ENCODE peak calls at places on chromosomes 6 and 20, in four cellular contexts. One of them, this sample, is unnamed.

GRCh38 chr6:8030920-8031319 is 33.3 kb downstream of the BLOC1S5 start:
- DNase-seq in lower lobe of right lung: no peak
- DNase-seq in upper lobe of right lung: no peak
- DNase-seq in IMR-90: no peak
- DNase-seq in this sample: no peak

GRCh38 chr20:48599748-48600469 is 227.9 kb downstream of the PREX1 start:
- DNase-seq in lower lobe of right lung: peak; percentile 10
- DNase-seq in upper lobe of right lung: peak; percentile 35
- DNase-seq in IMR-90: no peak
- DNase-seq in this sample: no peak

GRCh38 chr6:47360388-47360787 is 50.7 kb upstream of the TNFRSF21 start:
- DNase-seq in lower lobe of right lung: no peak
- DNase-seq in upper lobe of right lung: no peak
- DNase-seq in IMR-90: no peak
- DNase-seq in this sample: no peak

GRCh38 chr20:38338849-38339520 is 7.3 kb upstream of the LBP start:
- DNase-seq in lower lobe of right lung: no peak
- DNase-seq in upper lobe of right lung: no peak
- DNase-seq in IMR-90: no peak
- DNase-seq in this sample: no peak

GRCh38 chr6:61842005-61842404 is 444.0 kb downstream of the KHDRBS2 start:
- DNase-seq in lower lobe of right lung: no peak
- DNase-seq in upper lobe of right lung: no peak
- DNase-seq in IMR-90: no peak
- DNase-seq in this sample: no peak

GRCh38 chr6:11362481-11363018 is 130.1 kb upstream of the NEDD9 start:
- DNase-seq in lower lobe of right lung: no peak
- DNase-seq in upper lobe of right lung: no peak
- DNase-seq in IMR-90: no peak
- DNase-seq in this sample: no peak

GRCh38 chr6:4017847-4018193 is 61.1 kb downstream of the FAM217A start:
- DNase-seq in lower lobe of right lung: no peak
- DNase-seq in upper lobe of right lung: no peak
- DNase-seq in IMR-90: peak; percentile 34
- DNase-seq in this sample: no peak

GRCh38 chr20:50191065-50191565 is 485 bp downstream of the CEBPB start:
- DNase-seq in lower lobe of right lung: peak; percentile 86
- DNase-seq in upper lobe of right lung: peak; percentile 92
- DNase-seq in IMR-90: no peak
- DNase-seq in this sample: peak; percentile 81

GRCh38 chr6:132400641-132401119 is 595 bp downstream of the MOXD1 start:
- DNase-seq in lower lobe of right lung: no peak
- DNase-seq in upper lobe of right lung: no peak
- DNase-seq in IMR-90: no peak
- DNase-seq in this sample: no peak

GRCh38 chr20:34337982-34338756 is 24.9 kb upstream of the ITCH start:
- DNase-seq in lower lobe of right lung: no peak
- DNase-seq in upper lobe of right lung: no peak
- DNase-seq in IMR-90: no peak
- DNase-seq in this sample: no peak

GRCh38 chr6:27742833-27743573 is 169.2 kb downstream of the OR2B2 start:
- DNase-seq in lower lobe of right lung: no peak
- DNase-seq in upper lobe of right lung: no peak
- DNase-seq in IMR-90: no peak
- DNase-seq in this sample: no peak

GRCh38 chr6:37239950-37240713 is 17.4 kb upstream of the TBC1D22B start:
- DNase-seq in lower lobe of right lung: peak; percentile 83
- DNase-seq in upper lobe of right lung: peak; percentile 78
- DNase-seq in IMR-90: peak; percentile 99
- DNase-seq in this sample: peak; percentile 95
- H3K27ac ChIP-seq in lower lobe of right lung: peak overlapping the region; percentile 40
- H3K27ac ChIP-seq in upper lobe of right lung: no peak overlapping the region
- H3K27ac ChIP-seq in IMR-90: peak overlapping the region; percentile 69
- H3K27ac ChIP-seq in this sample: peak overlapping the region; percentile 79

GRCh38 chr20:23200914-23201313 is 114.8 kb upstream of the CD93 start:
- DNase-seq in lower lobe of right lung: peak; percentile 69
- DNase-seq in upper lobe of right lung: no peak
- DNase-seq in IMR-90: peak; percentile 8
- DNase-seq in this sample: no peak
- TF ChIP-seq CTCF in lower lobe of right lung: peak; percentile 50
- TF ChIP-seq CTCF in upper lobe of right lung: peak; percentile 51
- TF ChIP-seq CTCF in IMR-90: peak; percentile 32
- TF ChIP-seq CTCF in this sample: no peak

DNA sequence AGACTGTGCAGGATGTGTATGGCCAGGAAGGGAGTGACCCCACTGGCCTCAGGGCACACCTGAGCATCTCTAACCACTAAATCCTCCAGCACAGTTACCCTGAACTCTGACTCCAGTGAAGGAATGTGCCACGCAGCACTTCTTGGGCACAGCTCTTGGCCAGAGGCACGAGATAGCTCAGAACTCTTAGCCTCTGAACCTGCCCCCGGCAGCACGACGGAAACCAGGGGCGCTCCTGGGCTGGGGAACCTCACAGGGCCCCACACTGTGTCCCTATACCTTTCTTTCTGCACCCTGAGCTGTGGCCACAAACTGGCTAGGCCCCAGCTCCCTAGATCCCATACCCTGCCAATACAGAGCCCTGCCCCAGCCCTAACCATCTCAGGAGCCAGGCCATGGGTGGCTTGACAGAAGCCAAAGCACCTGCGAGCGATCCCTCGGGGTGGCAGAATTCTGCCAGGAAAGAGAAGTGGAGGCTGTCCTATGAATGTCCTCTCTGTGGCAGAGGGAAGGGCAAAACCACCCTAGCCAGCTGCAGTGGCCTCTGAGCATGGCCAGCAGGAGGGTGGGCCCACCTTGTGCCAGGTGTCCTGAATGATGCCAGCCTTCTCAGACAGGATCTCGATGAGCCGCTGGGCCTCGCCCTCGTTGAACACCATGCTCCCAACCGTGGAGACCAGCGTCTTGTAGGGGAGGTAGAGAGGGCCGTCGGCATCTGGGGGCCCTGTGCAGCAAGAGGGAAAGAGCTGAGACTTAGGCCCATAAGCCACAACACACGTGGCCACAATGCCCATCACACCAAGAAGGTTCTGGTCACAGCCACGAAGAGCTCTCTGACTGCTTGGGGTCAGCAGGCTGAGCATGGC is 39.4 kb downstream of the RRBP1 start:
- DNase-seq in lower lobe of right lung: peak; percentile 16
- DNase-seq in upper lobe of right lung: no peak
- DNase-seq in IMR-90: no peak
- DNase-seq in this sample: no peak
- H3K27ac ChIP-seq in lower lobe of right lung: no peak overlapping the region
- H3K27ac ChIP-seq in upper lobe of right lung: no peak overlapping the region
- H3K27ac ChIP-seq in IMR-90: no peak overlapping the region
- H3K27ac ChIP-seq in this sample: no peak overlapping the region

GRCh38 chr6:92810913-92811312 is 608.4 kb downstream of the EPHA7 start:
- DNase-seq in lower lobe of right lung: no peak
- DNase-seq in upper lobe of right lung: no peak
- DNase-seq in IMR-90: peak; percentile 27
- DNase-seq in this sample: no peak
- TF ChIP-seq CTCF in lower lobe of right lung: peak; percentile 49
- TF ChIP-seq CTCF in upper lobe of right lung: peak; percentile 52
- TF ChIP-seq CTCF in IMR-90: peak; percentile 42
- TF ChIP-seq CTCF in this sample: peak; percentile 10

DNA sequence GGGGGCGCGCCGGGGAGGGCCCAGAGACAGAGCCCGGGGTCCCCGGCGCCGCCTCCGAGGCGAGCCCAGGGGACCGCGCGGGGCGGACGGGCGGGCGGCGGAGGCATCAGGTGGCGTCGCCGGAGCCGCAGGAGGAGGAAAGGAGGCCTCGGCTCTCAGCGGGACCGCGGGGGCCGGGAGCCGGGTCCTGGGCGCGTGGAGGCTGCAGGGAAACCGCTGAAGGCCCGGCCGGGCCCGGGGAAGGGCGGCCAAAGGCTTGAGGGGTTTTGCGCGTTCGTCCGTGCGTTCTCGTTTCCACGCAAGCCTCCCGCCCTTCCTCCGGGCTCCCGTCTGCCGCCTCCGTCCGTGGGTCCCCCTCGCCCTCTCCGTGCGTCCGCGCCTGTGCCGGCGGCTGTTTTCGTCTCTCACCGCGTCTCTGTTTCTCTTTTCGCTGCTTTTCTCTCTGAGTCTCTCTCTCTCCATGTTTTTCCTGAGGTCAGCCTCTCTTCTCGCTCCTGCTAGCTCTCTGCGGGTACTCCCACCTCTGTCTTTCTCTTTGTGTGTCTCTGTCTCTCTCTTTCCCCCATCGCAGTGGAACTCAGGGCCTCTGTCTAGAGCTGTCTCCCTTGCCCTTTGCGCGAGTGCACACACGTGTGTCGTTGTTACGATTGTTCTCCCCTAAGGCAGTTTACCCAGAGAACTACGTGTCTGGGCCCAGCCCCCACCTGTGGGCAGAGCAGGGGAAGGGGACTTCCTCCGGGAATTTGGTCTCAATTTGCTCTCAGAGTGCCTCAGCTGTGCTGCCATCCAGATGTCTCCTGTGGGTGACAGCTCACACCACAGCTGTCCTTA is 2.1 kb downstream of the IRF4 start:
- DNase-seq in lower lobe of right lung: no peak
- DNase-seq in upper lobe of right lung: no peak
- DNase-seq in IMR-90: no peak
- DNase-seq in this sample: no peak
- H3K27ac ChIP-seq in lower lobe of right lung: no peak overlapping the region
- H3K27ac ChIP-seq in upper lobe of right lung: no peak overlapping the region
- H3K27ac ChIP-seq in IMR-90: no peak overlapping the region
- H3K27ac ChIP-seq in this sample: no peak overlapping the region

GRCh38 chr20:22245139-22245538 is 339.2 kb downstream of the FOXA2 start:
- DNase-seq in lower lobe of right lung: no peak
- DNase-seq in upper lobe of right lung: no peak
- DNase-seq in IMR-90: no peak
- DNase-seq in this sample: no peak

GRCh38 chr20:22243063-22243462 is 341.3 kb downstream of the FOXA2 start:
- DNase-seq in lower lobe of right lung: no peak
- DNase-seq in upper lobe of right lung: no peak
- DNase-seq in IMR-90: no peak
- DNase-seq in this sample: no peak

DNA sequence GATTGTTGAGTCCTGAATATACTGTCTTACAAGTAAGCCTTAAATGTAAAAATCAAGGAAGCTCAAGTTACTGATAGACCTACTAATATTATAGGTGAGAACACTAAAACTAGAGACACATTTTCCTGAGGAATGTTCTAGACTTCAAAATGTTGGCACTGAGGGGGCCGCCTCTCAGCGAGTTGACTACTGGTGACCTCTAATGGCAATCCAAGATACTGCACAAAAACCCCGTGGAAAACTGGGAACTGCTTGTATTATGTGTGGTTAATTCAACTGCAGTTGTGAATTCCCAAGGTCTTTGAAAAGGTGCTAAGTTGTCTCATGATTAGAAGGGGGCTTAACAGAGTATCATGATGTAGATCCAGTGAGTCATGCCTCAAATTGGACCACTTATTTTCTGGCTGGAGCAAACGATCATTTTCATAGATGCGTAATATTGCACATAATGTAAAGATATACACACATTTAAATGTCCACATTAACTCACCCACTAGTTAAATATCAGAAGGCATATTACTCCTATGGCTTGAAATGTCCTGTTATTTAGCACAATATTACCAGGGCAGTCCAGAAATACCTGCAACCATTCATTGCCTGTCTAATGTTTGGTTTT is 336.2 kb downstream of the FOXA2 start:
- DNase-seq in lower lobe of right lung: no peak
- DNase-seq in upper lobe of right lung: no peak
- DNase-seq in IMR-90: no peak
- DNase-seq in this sample: no peak
- TF ChIP-seq CTCF in lower lobe of right lung: peak; percentile 36
- TF ChIP-seq CTCF in upper lobe of right lung: peak; percentile 40
- TF ChIP-seq CTCF in IMR-90: peak; percentile 30
- TF ChIP-seq CTCF in this sample: peak; percentile 32

GRCh38 chr6:119581220-119581619 is 231.7 kb upstream of the MAN1A1 start:
- DNase-seq in lower lobe of right lung: no peak
- DNase-seq in upper lobe of right lung: no peak
- DNase-seq in IMR-90: no peak
- DNase-seq in this sample: no peak

GRCh38 chr6:119575721-119576120 is 226.2 kb upstream of the MAN1A1 start:
- DNase-seq in lower lobe of right lung: no peak
- DNase-seq in upper lobe of right lung: no peak
- DNase-seq in IMR-90: peak; percentile 52
- DNase-seq in this sample: no peak
- H3K27ac ChIP-seq in lower lobe of right lung: no peak overlapping the region
- H3K27ac ChIP-seq in upper lobe of right lung: no peak overlapping the region
- H3K27ac ChIP-seq in IMR-90: no peak overlapping the region
- H3K27ac ChIP-seq in this sample: no peak overlapping the region

DNA sequence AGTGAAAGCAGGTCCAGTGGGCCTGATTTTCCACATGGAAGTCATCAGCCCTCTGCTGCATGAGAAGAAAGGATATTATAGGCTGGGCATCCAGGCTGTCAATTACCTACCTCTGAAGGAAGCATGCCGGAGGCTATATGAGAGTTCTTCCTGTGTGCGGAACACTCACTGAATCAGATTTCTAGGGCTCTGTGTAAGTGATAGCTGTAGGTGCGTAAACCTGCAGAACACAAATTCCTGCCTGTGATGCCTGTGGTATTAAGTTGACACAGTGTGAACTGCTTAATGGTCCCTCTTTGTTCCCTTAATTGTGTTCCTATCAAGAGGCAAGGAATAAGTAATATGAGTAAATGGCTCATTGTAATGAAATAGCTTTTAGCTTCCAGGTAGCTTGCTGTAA is 103.3 kb downstream of the ANKS1A start:
- DNase-seq in lower lobe of right lung: no peak
- DNase-seq in upper lobe of right lung: no peak
- DNase-seq in IMR-90: no peak
- DNase-seq in this sample: no peak
- TF ChIP-seq CTCF in lower lobe of right lung: no peak
- TF ChIP-seq CTCF in upper lobe of right lung: no peak
- TF ChIP-seq CTCF in IMR-90: no peak
- TF ChIP-seq CTCF in this sample: no peak

GRCh38 chr20:15396900-15397299 is 1059.5 kb upstream of the FLRT3 start:
- DNase-seq in lower lobe of right lung: no peak
- DNase-seq in upper lobe of right lung: no peak
- DNase-seq in IMR-90: no peak
- DNase-seq in this sample: no peak
- H3K27ac ChIP-seq in lower lobe of right lung: no peak overlapping the region
- H3K27ac ChIP-seq in upper lobe of right lung: no peak overlapping the region
- H3K27ac ChIP-seq in IMR-90: no peak overlapping the region
- H3K27ac ChIP-seq in this sample: no peak overlapping the region